ENCODE peak calls at places on chromosomes 13 and 19, in seven cellular contexts. E is brain microvascular endothelial cell, C is thoracic aorta, P is pancreas, T is mesothelial cell of epicardium, F is choroid plexus epithelial cell, O is fibroblast of pulmonary artery. D is an unnamed sample.
A peak's percentile ranks its signal among the peaks of the same experiment; 100 is the strongest.

GRCh38 chr13:77544765-77545316 is 9.3 kb downstream of the SCEL start:
- DNase-seq in P (no peak), T (no peak), C (no peak), O (no peak), F (no peak), E (no peak), D (no peak)

GRCh38 chr13:70856706-70857105 is 748.5 kb upstream of the KLHL1 start:
- DNase-seq in O (no peak), P (no peak), C (no peak), T (no peak), F (no peak), E (no peak), D (no peak)

GRCh38 chr13:99528547-99528946 is 27.3 kb downstream of the TM9SF2 start:
- DNase-seq in P (no peak), T (no peak), C (no peak), O (no peak), E (no peak), F (peak; percentile 42), D (peak; percentile 58)

GRCh38 chr13:40329682-40330485 is 336.6 kb downstream of the FOXO1 start:
- DNase-seq in F (peak; percentile 87), C (no peak), E (peak; percentile 69), T (no peak), P (no peak), O (peak; percentile 63), D (no peak)

GRCh38 chr13:75881109-75881775 is 245.1 kb downstream of the LMO7 start:
- DNase-seq in P (no peak), E (no peak), F (peak; percentile 60), T (no peak), O (no peak), C (no peak), D (no peak)

GRCh38 chr13:90545070-90545840 is 802.2 kb upstream of the MIR17HG start:
- DNase-seq in O (peak; percentile 22), F (peak; percentile 23), C (no peak), E (peak; percentile 1), P (no peak), T (no peak), D (no peak)

GRCh38 chr13:111474136-111475002 is 153.9 kb downstream of the TEX29 start:
- DNase-seq in F (peak; percentile 66), T (no peak), P (no peak), E (peak; percentile 38), O (peak; percentile 55), C (no peak), D (peak; percentile 99)

GRCh38 chr19:56930647-56931592 is 90.4 kb upstream of the PEG3 start:
- DNase-seq in C (no peak), P (no peak), F (no peak), T (no peak), O (no peak), E (no peak), D (no peak)

GRCh38 chr13:63690672-63691071 is 2275.0 kb upstream of the PCDH20 start:
- DNase-seq in C (no peak), O (no peak), T (no peak), P (no peak), F (no peak), E (no peak), D (no peak)

GRCh38 chr19:10603084-10603872 is 16.2 kb upstream of the AP1M2 start:
- DNase-seq in F (peak; percentile 18), P (no peak), T (no peak), E (no peak), O (no peak), C (no peak), D (peak; percentile 93)

GRCh38 chr19:16373539-16373938 is 48.9 kb downstream of the KLF2 start:
- DNase-seq in C (no peak), O (peak; percentile 54), E (peak; percentile 70), T (no peak), P (no peak), F (peak; percentile 86), D (peak; percentile 95)

DNA sequence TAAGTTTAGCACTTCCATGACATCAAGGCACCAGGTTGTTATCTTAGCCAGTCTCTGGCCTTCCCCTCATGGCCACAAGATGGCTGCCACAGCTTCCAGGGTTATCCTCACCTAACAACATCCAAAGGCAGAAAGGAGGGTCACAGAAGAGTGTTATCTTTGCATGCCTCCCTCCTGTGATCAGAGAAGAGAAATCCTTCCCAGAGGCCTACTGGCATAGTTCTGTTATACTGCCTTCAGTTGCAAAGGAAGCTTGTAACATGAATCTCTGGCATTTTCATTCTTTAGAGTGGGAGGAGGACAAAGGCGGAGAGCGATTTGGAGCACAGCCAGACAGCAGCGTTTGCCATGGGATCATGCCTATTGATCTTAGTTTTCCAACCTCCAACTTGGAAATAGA is 135.6 kb downstream of the DNAJC15 start:
- DNase-seq in C (no peak), P (no peak), F (peak; percentile 74), T (no peak), O (peak; percentile 67), E (peak; percentile 49), D (peak; percentile 17)
- TF ChIP-seq CTCF in C (no peak), P (no peak), F (peak; percentile 50), T (no peak), O (peak; percentile 22), E (peak; percentile 58), D (no peak)

GRCh38 chr13:103134271-103134670 is 68.1 kb upstream of the SLC10A2 start:
- DNase-seq in O (no peak), F (no peak), E (no peak), T (no peak), P (no peak), C (no peak), D (no peak)

GRCh38 chr13:103142091-103142594 is 75.9 kb upstream of the SLC10A2 start:
- DNase-seq in O (no peak), T (no peak), F (no peak), C (no peak), P (no peak), E (no peak), D (no peak)

GRCh38 chr13:103145476-103145875 is 79.3 kb upstream of the SLC10A2 start:
- DNase-seq in T (no peak), F (peak; percentile 8), P (no peak), O (no peak), E (peak; percentile 6), C (no peak), D (no peak)

DNA sequence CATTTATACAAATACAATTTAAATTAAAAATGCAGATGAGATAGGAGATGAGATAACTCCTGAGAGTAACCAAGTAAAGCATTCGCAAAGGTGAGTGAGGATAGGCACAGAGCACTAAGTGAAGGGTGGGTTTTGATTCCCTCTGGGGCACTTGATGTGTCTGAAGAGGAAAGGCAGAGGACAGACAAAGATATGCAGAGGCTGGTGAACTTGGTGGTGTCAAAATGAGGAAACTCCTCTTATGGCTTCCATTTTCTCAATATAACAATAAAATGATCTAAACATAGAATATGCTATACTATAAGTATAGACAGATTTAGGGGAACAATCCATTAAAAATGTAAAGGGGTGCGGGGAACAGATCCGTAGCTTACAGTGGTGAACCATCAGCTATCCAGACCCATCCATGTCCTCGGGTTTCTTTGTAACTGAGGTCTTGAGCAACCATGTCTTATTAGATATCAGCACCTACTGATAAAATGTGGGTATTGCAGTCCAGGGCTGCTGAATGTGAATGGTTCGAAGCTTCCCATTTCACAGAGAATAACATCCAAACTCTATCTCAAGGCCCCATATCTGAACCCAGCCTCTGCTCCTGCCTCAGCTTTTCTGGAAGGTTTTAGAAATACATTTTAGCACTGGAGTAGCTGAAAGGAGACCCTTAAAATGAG is 73.9 kb upstream of the SLC10A2 start:
- DNase-seq in E (peak; percentile 33), F (peak; percentile 57), C (no peak), P (no peak), O (peak; percentile 11), T (no peak), D (no peak)
- TF ChIP-seq CTCF in E (peak; percentile 43), F (peak; percentile 68), C (no peak), P (peak; percentile 43), O (peak; percentile 22), T (peak; percentile 50), D (no peak)

GRCh38 chr13:64817721-64818120 is 2412.4 kb downstream of the PCDH9 start:
- DNase-seq in T (no peak), E (peak; percentile 14), F (peak; percentile 51), C (no peak), P (no peak), O (peak; percentile 36), D (no peak)

DNA sequence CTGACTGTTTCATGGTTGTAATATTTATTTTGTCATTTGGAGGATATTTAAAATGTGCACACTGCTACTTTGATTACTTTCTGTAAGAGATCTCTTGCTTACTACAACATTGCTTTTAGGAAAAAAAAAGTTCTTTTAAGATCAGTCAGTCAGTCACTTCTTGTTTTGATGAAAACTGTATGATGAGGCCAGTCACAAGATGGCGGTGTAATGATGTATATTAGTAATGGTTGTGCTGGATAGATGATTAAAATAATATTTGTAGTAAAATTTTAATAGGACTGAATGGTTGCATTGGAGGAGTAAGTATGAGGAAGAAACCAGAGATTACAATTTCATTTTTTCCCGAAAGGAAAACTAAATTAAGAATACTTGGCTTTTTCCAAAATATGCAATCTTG is 2411.1 kb downstream of the PCDH9 start:
- DNase-seq in E (no peak), O (peak; percentile 30), F (peak; percentile 58), P (no peak), C (no peak), T (no peak), D (no peak)
- TF ChIP-seq CTCF in E (peak; percentile 14), O (no peak), F (peak; percentile 34), P (no peak), C (no peak), T (no peak), D (no peak)

GRCh38 chr19:13826652-13827235 is 31.5 kb downstream of the ZSWIM4 start:
- DNase-seq in C (no peak), F (no peak), E (no peak), O (no peak), P (no peak), T (no peak), D (peak; percentile 59)

GRCh38 chr19:13827656-13828055 is 32.4 kb downstream of the ZSWIM4 start:
- DNase-seq in P (no peak), O (no peak), T (no peak), F (no peak), E (no peak), C (no peak), D (peak; percentile 46)

GRCh38 chr19:13824703-13825102 is 29.5 kb downstream of the ZSWIM4 start:
- DNase-seq in E (no peak), T (no peak), O (no peak), C (no peak), F (no peak), P (no peak), D (no peak)

GRCh38 chr19:13823901-13824300 is 28.7 kb downstream of the ZSWIM4 start:
- DNase-seq in F (no peak), P (no peak), O (no peak), T (no peak), E (no peak), C (no peak), D (peak; percentile 38)

DNA sequence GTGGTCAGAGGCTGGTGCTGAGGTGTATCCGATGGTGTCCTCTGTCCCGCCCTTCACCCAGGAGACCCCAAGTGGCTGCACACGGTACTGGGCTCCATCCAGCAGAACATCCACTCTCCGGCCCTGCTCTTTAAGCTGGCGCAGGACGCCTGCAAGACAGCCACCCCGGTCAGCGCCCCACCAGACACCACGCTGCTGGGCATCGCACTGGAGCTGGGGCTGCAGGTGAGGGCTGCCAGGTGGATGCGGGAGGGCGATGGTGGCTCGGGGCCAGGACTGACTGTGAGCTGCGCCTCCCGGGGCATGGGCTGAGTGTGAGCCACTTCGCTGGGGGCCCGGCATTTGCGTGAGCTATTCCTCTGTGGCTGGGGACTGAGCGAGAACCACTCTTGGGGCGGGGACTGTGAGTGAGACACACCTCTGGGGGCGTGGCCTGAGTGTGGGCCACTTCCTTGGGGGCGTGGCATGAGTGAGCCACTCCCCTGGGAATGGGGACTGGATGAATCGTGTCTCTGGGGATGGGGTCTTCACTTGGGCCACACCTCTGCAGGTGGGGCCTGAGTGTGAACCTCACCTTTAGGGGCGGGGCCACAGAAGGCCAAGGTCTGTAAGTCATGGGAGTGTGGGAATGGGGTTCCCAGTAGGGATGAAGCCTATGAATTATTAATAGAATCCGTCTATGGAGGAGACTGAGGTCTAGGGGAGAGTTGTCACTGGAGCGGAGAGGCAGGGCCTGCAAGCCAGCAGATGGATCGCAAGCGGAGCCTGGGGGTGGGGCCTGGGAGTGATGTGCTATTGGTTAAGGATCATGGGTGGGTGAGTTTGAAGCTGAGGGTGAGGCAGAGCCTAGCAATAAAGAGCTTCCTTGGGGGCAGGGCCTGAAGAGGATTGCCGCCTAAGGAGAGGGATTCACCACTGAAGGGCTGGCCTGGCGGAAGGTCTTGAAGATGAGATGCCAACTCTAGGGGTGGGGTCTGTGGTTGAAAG is 30.5 kb downstream of the ZSWIM4 start:
- DNase-seq in T (no peak), O (no peak), F (no peak), C (no peak), E (no peak), P (no peak), D (peak; percentile 62)
- TF ChIP-seq CTCF in T (no peak), O (peak; percentile 1), F (peak; percentile 32), C (no peak), E (peak; percentile 42), P (no peak), D (peak; percentile 11)

D was measured in osteoblast.